ENCODE peak calls at places on chromosome 14, in ten cellular contexts. W is H54, P is adrenal gland, C is thyroid gland, R is stomach, V is tibial nerve, A is esophagus muscularis mucosa, J is IMR-90, E is prostate gland, O is right lobe of liver. Q is an unnamed sample.

GRCh38 chr14:91041450-91041849 is 19.0 kb downstream of the RPS6KA5 start:
- DNase-seq in W (no peak), P (no peak), C (no peak), R (no peak), V (no peak), A (no peak), J (no peak), E (no peak), O (no peak), Q (no peak)

GRCh38 chr14:22610931-22611330 is 12.8 kb downstream of the ABHD4 start:
- DNase-seq in W (no peak), P (no peak), C (no peak), R (no peak), V (no peak), A (no peak), J (no peak), E (no peak), O (no peak), Q (no peak)

GRCh38 chr14:90717916-90718315 is 98.3 kb downstream of the TTC7B start:
- DNase-seq in W (no peak), P (no peak), C (no peak), R (no peak), V (no peak), A (no peak), J (peak), E (no peak), O (no peak), Q (no peak)

GRCh38 chr14:78448483-78449094 is 278.4 kb downstream of the NRXN3 start:
- DNase-seq in W (peak), P (peak), C (peak), R (peak), V (peak), A (no peak), J (no peak), E (peak), O (no peak), Q (peak)

GRCh38 chr14:89807905-89808304 is 146.6 kb downstream of the EFCAB11 start:
- DNase-seq in W (no peak), P (no peak), C (no peak), R (no peak), V (no peak), A (no peak), J (no peak), E (no peak), O (no peak), Q (no peak)

GRCh38 chr14:59336078-59336477 is 129.1 kb downstream of the GPR135 start:
- DNase-seq in W (no peak), P (no peak), C (no peak), R (no peak), V (no peak), A (no peak), J (no peak), E (no peak), O (no peak), Q (no peak)

GRCh38 chr14:29900609-29901350 is 26.9 kb downstream of the PRKD1 start:
- DNase-seq in W (no peak), P (no peak), C (no peak), R (no peak), V (no peak), A (no peak), J (no peak), E (no peak), O (no peak), Q (no peak)

GRCh38 chr14:32054536-32054935 is 22.6 kb upstream of the ARHGAP5 start:
- DNase-seq in W (no peak), P (no peak), C (no peak), R (no peak), V (no peak), A (no peak), J (no peak), E (no peak), O (no peak), Q (no peak)

GRCh38 chr14:100532916-100533630 is 54.1 kb downstream of the BEGAIN start:
- DNase-seq in W (no peak), P (peak), C (no peak), R (peak), V (peak), A (peak), J (peak), E (peak), O (peak), Q (no peak)

GRCh38 chr14:29930283-29930682 is 2.6 kb upstream of the PRKD1 start:
- DNase-seq in W (peak), P (no peak), C (no peak), R (no peak), V (no peak), A (no peak), J (peak), E (no peak), O (no peak), Q (no peak)

GRCh38 chr14:97851438-97851995 is 1054.3 kb downstream of the VRK1 start:
- DNase-seq in W (no peak), P (no peak), C (no peak), R (no peak), V (no peak), A (no peak), J (no peak), E (no peak), O (no peak), Q (no peak)

GRCh38 chr14:50260511-50260910 is 29.1 kb upstream of the SOS2 start:
- DNase-seq in W (peak), P (peak), C (no peak), R (no peak), V (peak), A (no peak), J (peak), E (no peak), O (no peak), Q (peak)

GRCh38 chr14:74905595-74906142 is 17.4 kb downstream of the RPS6KL1 start:
- DNase-seq in W (peak), P (peak), C (peak), R (peak), V (peak), A (no peak), J (peak), E (peak), O (peak), Q (peak)

GRCh38 chr14:73741386-73741875 is 27.2 kb upstream of the PNMA1 start:
- DNase-seq in W (peak), P (peak), C (peak), R (peak), V (peak), A (no peak), J (peak), E (no peak), O (peak), Q (peak)
- TF ChIP-seq POLR2A in W (no peak), P (no peak), C (no peak), R (no peak), V (no peak), A (no peak), J (no peak), E (no peak), O (peak), Q (peak)

GRCh38 chr14:101836131-101836530 is 74.6 kb downstream of the PPP2R5C start:
- DNase-seq in W (no peak), P (peak), C (peak), R (no peak), V (no peak), A (no peak), J (peak), E (no peak), O (no peak), Q (no peak)

GRCh38 chr14:101839661-101840060 is 78.2 kb downstream of the PPP2R5C start:
- DNase-seq in W (no peak), P (no peak), C (peak), R (no peak), V (no peak), A (no peak), J (no peak), E (no peak), O (no peak), Q (no peak)

GRCh38 chr14:101840649-101841365 is 79.3 kb downstream of the PPP2R5C start:
- DNase-seq in W (no peak), P (no peak), C (no peak), R (no peak), V (no peak), A (no peak), J (no peak), E (no peak), O (no peak), Q (no peak)

GRCh38 chr14:101838476-101838875 is 77.0 kb downstream of the PPP2R5C start:
- DNase-seq in W (no peak), P (peak), C (peak), R (no peak), V (no peak), A (no peak), J (no peak), E (no peak), O (no peak), Q (peak)

DNA sequence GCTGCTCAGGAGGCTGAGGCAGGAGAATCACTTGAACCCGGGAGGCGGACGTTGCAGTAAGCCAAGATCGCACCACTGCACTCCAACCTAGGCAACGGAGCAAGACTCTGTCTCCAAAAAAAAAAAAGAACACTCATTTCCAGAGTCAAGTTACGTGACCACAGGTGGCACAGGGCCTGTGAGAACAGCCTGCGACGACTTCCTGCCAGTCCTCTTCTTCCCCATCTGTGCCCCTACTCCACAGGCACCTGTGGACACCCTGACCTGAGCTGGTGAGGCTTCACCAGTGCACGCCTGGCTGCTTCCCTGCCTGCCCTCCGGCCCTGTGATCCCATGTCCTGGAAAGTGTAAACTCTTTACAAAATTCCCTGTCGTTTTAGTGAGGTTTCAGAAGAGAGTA is 77.7 kb downstream of the PPP2R5C start:
- DNase-seq in W (no peak), P (no peak), C (peak), R (no peak), V (no peak), A (no peak), J (no peak), E (no peak), O (no peak), Q (no peak)
- TF ChIP-seq POLR2A in W (no peak), P (no peak), C (no peak), R (no peak), V (no peak), A (no peak), J (no peak), E (no peak), O (no peak), Q (no peak)

GRCh38 chr14:80304125-80304766 is 92.9 kb upstream of the DIO2 start:
- DNase-seq in W (no peak), P (no peak), C (no peak), R (no peak), V (peak), A (no peak), J (peak), E (no peak), O (no peak), Q (no peak)
- TF ChIP-seq POLR2A in W (no peak), P (no peak), C (no peak), R (no peak), V (no peak), A (no peak), J (no peak), E (no peak), O (no peak), Q (no peak)

GRCh38 chr14:21256539-21257394 is 12.5 kb downstream of the HNRNPC start:
- DNase-seq in W (no peak), P (no peak), C (no peak), R (no peak), V (no peak), A (no peak), J (no peak), E (no peak), O (no peak), Q (no peak)
- TF ChIP-seq POLR2A in W (no peak), P (no peak), C (no peak), R (no peak), V (no peak), A (no peak), J (peak), E (no peak), O (no peak), Q (no peak)

Q was measured in erythroblast.